ENCODE peak calls at places on chromosomes 6 and 20, in ten cellular contexts. One of them, this sample, is unnamed.
A peak's percentile ranks its signal among the peaks of the same experiment; 100 is the strongest.

GRCh38 chr20:20465259-20465658 is 97.4 kb downstream of the INSM1 start:
- DNase-seq in mesothelial cell of epicardium: no peak
- DNase-seq in amniotic stem cell: no peak
- DNase-seq in nucleus accumbens: no peak
- DNase-seq in NCI-H146: peak; percentile 61
- DNase-seq in HTR-8/SVneo: no peak
- DNase-seq in body of pancreas: no peak
- DNase-seq in non-pigmented ciliary epithelial cell: no peak
- DNase-seq in activated T-cell treated with anti-CD3 and anti-CD28 coated beads, Interleukin-2, amount 50 U/mL, for 4 hours: no peak
- DNase-seq in Ammon's horn: peak; percentile 58
- DNase-seq in this sample: no peak

GRCh38 chr20:52056203-52057062 is 135.1 kb downstream of the ZFP64 start:
- DNase-seq in mesothelial cell of epicardium: no peak
- DNase-seq in non-pigmented ciliary epithelial cell: peak; percentile 74
- DNase-seq in body of pancreas: no peak
- DNase-seq in activated T-cell treated with anti-CD3 and anti-CD28 coated beads, Interleukin-2, amount 50 U/mL, for 4 hours: no peak
- DNase-seq in amniotic stem cell: peak; percentile 34
- DNase-seq in Ammon's horn: no peak
- DNase-seq in NCI-H146: no peak
- DNase-seq in nucleus accumbens: no peak
- DNase-seq in HTR-8/SVneo: no peak
- DNase-seq in this sample: peak; percentile 66

GRCh38 chr20:36579996-36580545 is 6.7 kb downstream of the TGIF2 start:
- DNase-seq in body of pancreas: no peak
- DNase-seq in nucleus accumbens: no peak
- DNase-seq in mesothelial cell of epicardium: no peak
- DNase-seq in HTR-8/SVneo: no peak
- DNase-seq in activated T-cell treated with anti-CD3 and anti-CD28 coated beads, Interleukin-2, amount 50 U/mL, for 4 hours: no peak
- DNase-seq in NCI-H146: no peak
- DNase-seq in Ammon's horn: no peak
- DNase-seq in amniotic stem cell: no peak
- DNase-seq in non-pigmented ciliary epithelial cell: no peak
- DNase-seq in this sample: peak; percentile 75

GRCh38 chr6:113565306-113565705 is 291.8 kb upstream of the MARCKS start:
- DNase-seq in NCI-H146: no peak
- DNase-seq in mesothelial cell of epicardium: no peak
- DNase-seq in amniotic stem cell: no peak
- DNase-seq in activated T-cell treated with anti-CD3 and anti-CD28 coated beads, Interleukin-2, amount 50 U/mL, for 4 hours: no peak
- DNase-seq in body of pancreas: no peak
- DNase-seq in HTR-8/SVneo: no peak
- DNase-seq in nucleus accumbens: no peak
- DNase-seq in non-pigmented ciliary epithelial cell: peak; percentile 37
- DNase-seq in Ammon's horn: no peak
- DNase-seq in this sample: no peak

GRCh38 chr6:157282279-157282678 is 41.0 kb downstream of the TMEM242 start:
- DNase-seq in Ammon's horn: no peak
- DNase-seq in NCI-H146: no peak
- DNase-seq in body of pancreas: no peak
- DNase-seq in activated T-cell treated with anti-CD3 and anti-CD28 coated beads, Interleukin-2, amount 50 U/mL, for 4 hours: no peak
- DNase-seq in amniotic stem cell: no peak
- DNase-seq in non-pigmented ciliary epithelial cell: no peak
- DNase-seq in HTR-8/SVneo: no peak
- DNase-seq in mesothelial cell of epicardium: peak; percentile 34
- DNase-seq in nucleus accumbens: no peak
- DNase-seq in this sample: no peak

GRCh38 chr6:85436408-85436807 is 13.5 kb upstream of the NT5E start:
- DNase-seq in Ammon's horn: no peak
- DNase-seq in mesothelial cell of epicardium: no peak
- DNase-seq in amniotic stem cell: no peak
- DNase-seq in body of pancreas: no peak
- DNase-seq in non-pigmented ciliary epithelial cell: no peak
- DNase-seq in NCI-H146: no peak
- DNase-seq in activated T-cell treated with anti-CD3 and anti-CD28 coated beads, Interleukin-2, amount 50 U/mL, for 4 hours: no peak
- DNase-seq in nucleus accumbens: no peak
- DNase-seq in HTR-8/SVneo: no peak
- DNase-seq in this sample: no peak

GRCh38 chr6:27318973-27319372 is 6.9 kb upstream of the POM121L2 start:
- DNase-seq in amniotic stem cell: no peak
- DNase-seq in non-pigmented ciliary epithelial cell: no peak
- DNase-seq in NCI-H146: no peak
- DNase-seq in activated T-cell treated with anti-CD3 and anti-CD28 coated beads, Interleukin-2, amount 50 U/mL, for 4 hours: no peak
- DNase-seq in Ammon's horn: no peak
- DNase-seq in body of pancreas: no peak
- DNase-seq in mesothelial cell of epicardium: no peak
- DNase-seq in HTR-8/SVneo: no peak
- DNase-seq in nucleus accumbens: no peak
- DNase-seq in this sample: no peak

GRCh38 chr6:144063246-144063743 is 32.1 kb downstream of the SF3B5 start:
- DNase-seq in body of pancreas: peak; percentile 13
- DNase-seq in NCI-H146: peak; percentile 54
- DNase-seq in non-pigmented ciliary epithelial cell: no peak
- DNase-seq in Ammon's horn: no peak
- DNase-seq in activated T-cell treated with anti-CD3 and anti-CD28 coated beads, Interleukin-2, amount 50 U/mL, for 4 hours: no peak
- DNase-seq in amniotic stem cell: no peak
- DNase-seq in nucleus accumbens: no peak
- DNase-seq in mesothelial cell of epicardium: no peak
- DNase-seq in HTR-8/SVneo: no peak
- DNase-seq in this sample: no peak

GRCh38 chr20:56171087-56172012 is 77.2 kb upstream of the MC3R start:
- DNase-seq in non-pigmented ciliary epithelial cell: no peak
- DNase-seq in body of pancreas: peak; percentile 23
- DNase-seq in nucleus accumbens: no peak
- DNase-seq in NCI-H146: peak; percentile 34
- DNase-seq in activated T-cell treated with anti-CD3 and anti-CD28 coated beads, Interleukin-2, amount 50 U/mL, for 4 hours: no peak
- DNase-seq in HTR-8/SVneo: peak; percentile 45
- DNase-seq in Ammon's horn: peak; percentile 78
- DNase-seq in amniotic stem cell: no peak
- DNase-seq in mesothelial cell of epicardium: no peak
- DNase-seq in this sample: no peak

GRCh38 chr20:50304501-50304856 is 113.8 kb downstream of the CEBPB start:
- DNase-seq in HTR-8/SVneo: no peak
- DNase-seq in activated T-cell treated with anti-CD3 and anti-CD28 coated beads, Interleukin-2, amount 50 U/mL, for 4 hours: no peak
- DNase-seq in NCI-H146: no peak
- DNase-seq in non-pigmented ciliary epithelial cell: no peak
- DNase-seq in nucleus accumbens: no peak
- DNase-seq in Ammon's horn: no peak
- DNase-seq in amniotic stem cell: no peak
- DNase-seq in body of pancreas: peak; percentile 55
- DNase-seq in mesothelial cell of epicardium: no peak
- DNase-seq in this sample: no peak

GRCh38 chr6:30837432-30837831 is 46.9 kb upstream of the DDR1 start:
- DNase-seq in HTR-8/SVneo: no peak
- DNase-seq in NCI-H146: no peak
- DNase-seq in mesothelial cell of epicardium: no peak
- DNase-seq in amniotic stem cell: no peak
- DNase-seq in nucleus accumbens: no peak
- DNase-seq in activated T-cell treated with anti-CD3 and anti-CD28 coated beads, Interleukin-2, amount 50 U/mL, for 4 hours: no peak
- DNase-seq in non-pigmented ciliary epithelial cell: no peak
- DNase-seq in Ammon's horn: no peak
- DNase-seq in body of pancreas: no peak
- DNase-seq in this sample: no peak

GRCh38 chr6:15308445-15309213 is 62.8 kb downstream of the JARID2 start:
- DNase-seq in body of pancreas: no peak
- DNase-seq in non-pigmented ciliary epithelial cell: no peak
- DNase-seq in amniotic stem cell: no peak
- DNase-seq in NCI-H146: peak; percentile 4
- DNase-seq in activated T-cell treated with anti-CD3 and anti-CD28 coated beads, Interleukin-2, amount 50 U/mL, for 4 hours: no peak
- DNase-seq in Ammon's horn: no peak
- DNase-seq in mesothelial cell of epicardium: no peak
- DNase-seq in HTR-8/SVneo: no peak
- DNase-seq in nucleus accumbens: no peak
- DNase-seq in this sample: no peak

GRCh38 chr20:8527998-8528397 is 395.9 kb downstream of the PLCB1 start:
- DNase-seq in mesothelial cell of epicardium: no peak
- DNase-seq in activated T-cell treated with anti-CD3 and anti-CD28 coated beads, Interleukin-2, amount 50 U/mL, for 4 hours: no peak
- DNase-seq in body of pancreas: no peak
- DNase-seq in NCI-H146: no peak
- DNase-seq in amniotic stem cell: peak; percentile 39
- DNase-seq in non-pigmented ciliary epithelial cell: no peak
- DNase-seq in nucleus accumbens: no peak
- DNase-seq in Ammon's horn: no peak
- DNase-seq in HTR-8/SVneo: no peak
- DNase-seq in this sample: no peak

GRCh38 chr20:48965189-48965910 is 43.8 kb downstream of the ARFGEF2 start:
- DNase-seq in mesothelial cell of epicardium: no peak
- DNase-seq in amniotic stem cell: no peak
- DNase-seq in nucleus accumbens: no peak
- DNase-seq in body of pancreas: no peak
- DNase-seq in non-pigmented ciliary epithelial cell: no peak
- DNase-seq in Ammon's horn: no peak
- DNase-seq in activated T-cell treated with anti-CD3 and anti-CD28 coated beads, Interleukin-2, amount 50 U/mL, for 4 hours: no peak
- DNase-seq in NCI-H146: peak; percentile 12
- DNase-seq in HTR-8/SVneo: no peak
- DNase-seq in this sample: no peak

GRCh38 chr20:49951160-49951559 is 15.0 kb downstream of the RNF114 start:
- DNase-seq in amniotic stem cell: peak; percentile 47
- DNase-seq in nucleus accumbens: no peak
- DNase-seq in body of pancreas: no peak
- DNase-seq in Ammon's horn: no peak
- DNase-seq in activated T-cell treated with anti-CD3 and anti-CD28 coated beads, Interleukin-2, amount 50 U/mL, for 4 hours: no peak
- DNase-seq in NCI-H146: no peak
- DNase-seq in non-pigmented ciliary epithelial cell: no peak
- DNase-seq in mesothelial cell of epicardium: no peak
- DNase-seq in HTR-8/SVneo: peak; percentile 63
- DNase-seq in this sample: no peak

GRCh38 chr6:32867022-32867477 is 13.1 kb downstream of the PSMB9 start:
- DNase-seq in HTR-8/SVneo: no peak
- DNase-seq in non-pigmented ciliary epithelial cell: no peak
- DNase-seq in activated T-cell treated with anti-CD3 and anti-CD28 coated beads, Interleukin-2, amount 50 U/mL, for 4 hours: no peak
- DNase-seq in body of pancreas: no peak
- DNase-seq in mesothelial cell of epicardium: no peak
- DNase-seq in NCI-H146: no peak
- DNase-seq in nucleus accumbens: no peak
- DNase-seq in Ammon's horn: no peak
- DNase-seq in amniotic stem cell: no peak
- DNase-seq in this sample: no peak

GRCh38 chr6:15292721-15293302 is 46.9 kb downstream of the JARID2 start:
- DNase-seq in nucleus accumbens: no peak
- DNase-seq in amniotic stem cell: no peak
- DNase-seq in NCI-H146: no peak
- DNase-seq in body of pancreas: no peak
- DNase-seq in HTR-8/SVneo: no peak
- DNase-seq in non-pigmented ciliary epithelial cell: no peak
- DNase-seq in activated T-cell treated with anti-CD3 and anti-CD28 coated beads, Interleukin-2, amount 50 U/mL, for 4 hours: no peak
- DNase-seq in mesothelial cell of epicardium: no peak
- DNase-seq in Ammon's horn: no peak
- DNase-seq in this sample: no peak

GRCh38 chr6:82022614-82023102 is 224.9 kb downstream of the IBTK start:
- DNase-seq in non-pigmented ciliary epithelial cell: no peak
- DNase-seq in HTR-8/SVneo: peak; percentile 7
- DNase-seq in activated T-cell treated with anti-CD3 and anti-CD28 coated beads, Interleukin-2, amount 50 U/mL, for 4 hours: no peak
- DNase-seq in amniotic stem cell: peak; percentile 24
- DNase-seq in mesothelial cell of epicardium: no peak
- DNase-seq in nucleus accumbens: no peak
- DNase-seq in Ammon's horn: no peak
- DNase-seq in body of pancreas: no peak
- DNase-seq in NCI-H146: no peak
- DNase-seq in this sample: peak; percentile 95

GRCh38 chr20:49571553-49571835 is 3.6 kb upstream of the PTGIS start:
- DNase-seq in amniotic stem cell: no peak
- DNase-seq in mesothelial cell of epicardium: peak; percentile 7
- DNase-seq in non-pigmented ciliary epithelial cell: no peak
- DNase-seq in HTR-8/SVneo: no peak
- DNase-seq in Ammon's horn: no peak
- DNase-seq in activated T-cell treated with anti-CD3 and anti-CD28 coated beads, Interleukin-2, amount 50 U/mL, for 4 hours: no peak
- DNase-seq in NCI-H146: no peak
- DNase-seq in body of pancreas: no peak
- DNase-seq in nucleus accumbens: no peak
- DNase-seq in this sample: no peak

GRCh38 chr6:40894962-40895799 is 143.8 kb downstream of the UNC5CL start:
- DNase-seq in body of pancreas: peak; percentile 68
- DNase-seq in NCI-H146: no peak
- DNase-seq in nucleus accumbens: peak; percentile 3
- DNase-seq in activated T-cell treated with anti-CD3 and anti-CD28 coated beads, Interleukin-2, amount 50 U/mL, for 4 hours: no peak
- DNase-seq in amniotic stem cell: peak; percentile 35
- DNase-seq in Ammon's horn: peak; percentile 25
- DNase-seq in mesothelial cell of epicardium: peak; percentile 51
- DNase-seq in non-pigmented ciliary epithelial cell: no peak
- DNase-seq in HTR-8/SVneo: peak; percentile 79
- DNase-seq in this sample: no peak

GRCh38 chr6:128138694-128139093 is 237.8 kb upstream of the THEMIS start:
- DNase-seq in HTR-8/SVneo: no peak
- DNase-seq in amniotic stem cell: no peak
- DNase-seq in mesothelial cell of epicardium: no peak
- DNase-seq in NCI-H146: no peak
- DNase-seq in Ammon's horn: no peak
- DNase-seq in non-pigmented ciliary epithelial cell: no peak
- DNase-seq in nucleus accumbens: no peak
- DNase-seq in body of pancreas: no peak
- DNase-seq in activated T-cell treated with anti-CD3 and anti-CD28 coated beads, Interleukin-2, amount 50 U/mL, for 4 hours: no peak
- DNase-seq in this sample: no peak

GRCh38 chr6:36592221-36592655 is 1.9 kb upstream of the SRSF3 start:
- DNase-seq in amniotic stem cell: no peak
- DNase-seq in Ammon's horn: no peak
- DNase-seq in nucleus accumbens: no peak
- DNase-seq in non-pigmented ciliary epithelial cell: no peak
- DNase-seq in mesothelial cell of epicardium: no peak
- DNase-seq in body of pancreas: no peak
- DNase-seq in NCI-H146: no peak
- DNase-seq in activated T-cell treated with anti-CD3 and anti-CD28 coated beads, Interleukin-2, amount 50 U/mL, for 4 hours: no peak
- DNase-seq in HTR-8/SVneo: no peak
- DNase-seq in this sample: no peak

GRCh38 chr6:22214314-22214713 is 82.5 kb downstream of the PRL start:
- DNase-seq in non-pigmented ciliary epithelial cell: no peak
- DNase-seq in body of pancreas: no peak
- DNase-seq in nucleus accumbens: no peak
- DNase-seq in Ammon's horn: no peak
- DNase-seq in mesothelial cell of epicardium: no peak
- DNase-seq in HTR-8/SVneo: no peak
- DNase-seq in activated T-cell treated with anti-CD3 and anti-CD28 coated beads, Interleukin-2, amount 50 U/mL, for 4 hours: no peak
- DNase-seq in NCI-H146: no peak
- DNase-seq in amniotic stem cell: no peak
- DNase-seq in this sample: no peak

GRCh38 chr6:134519456-134519855 is 201.5 kb upstream of the SGK1 start:
- DNase-seq in non-pigmented ciliary epithelial cell: no peak
- DNase-seq in activated T-cell treated with anti-CD3 and anti-CD28 coated beads, Interleukin-2, amount 50 U/mL, for 4 hours: peak; percentile 11
- DNase-seq in NCI-H146: no peak
- DNase-seq in mesothelial cell of epicardium: no peak
- DNase-seq in amniotic stem cell: no peak
- DNase-seq in Ammon's horn: peak; percentile 72
- DNase-seq in nucleus accumbens: no peak
- DNase-seq in body of pancreas: peak; percentile 58
- DNase-seq in HTR-8/SVneo: no peak
- DNase-seq in this sample: no peak

GRCh38 chr20:45012682-45013302 is 46.5 kb downstream of the STK4 start:
- DNase-seq in Ammon's horn: no peak
- DNase-seq in HTR-8/SVneo: peak; percentile 81
- DNase-seq in nucleus accumbens: no peak
- DNase-seq in amniotic stem cell: no peak
- DNase-seq in NCI-H146: no peak
- DNase-seq in mesothelial cell of epicardium: no peak
- DNase-seq in activated T-cell treated with anti-CD3 and anti-CD28 coated beads, Interleukin-2, amount 50 U/mL, for 4 hours: no peak
- DNase-seq in body of pancreas: no peak
- DNase-seq in non-pigmented ciliary epithelial cell: no peak
- DNase-seq in this sample: peak; percentile 20

GRCh38 chr6:148520109-148520841 is 177.6 kb downstream of the SASH1 start:
- DNase-seq in body of pancreas: no peak
- DNase-seq in HTR-8/SVneo: no peak
- DNase-seq in amniotic stem cell: no peak
- DNase-seq in non-pigmented ciliary epithelial cell: no peak
- DNase-seq in nucleus accumbens: no peak
- DNase-seq in activated T-cell treated with anti-CD3 and anti-CD28 coated beads, Interleukin-2, amount 50 U/mL, for 4 hours: no peak
- DNase-seq in Ammon's horn: no peak
- DNase-seq in NCI-H146: no peak
- DNase-seq in mesothelial cell of epicardium: no peak
- DNase-seq in this sample: no peak